ENCODE peak calls at places on chromosomes 4 and X, in five cellular contexts. S, O, P, H and R are unnamed samples.

GRCh38 chrX:11756354-11757318 is 1.4 kb upstream of the MSL3 start:
- DNase-seq in O (peak; percentile 14), S (no peak), H (no peak), P (no peak), R (no peak)

GRCh38 chrX:49695276-49696180 is at the start of gene PAGE1:
- DNase-seq in O (no peak), S (no peak), P (no peak), H (no peak), R (no peak)

GRCh38 chr4:4990857-4991540 is 28.3 kb downstream of the CYTL1 start:
- DNase-seq in H (no peak), O (peak; percentile 81), S (no peak), P (peak; percentile 94), R (no peak)

GRCh38 chr4:25209702-25210101 is 24.1 kb upstream of the PI4K2B start:
- DNase-seq in H (no peak), S (no peak), P (no peak), O (no peak), R (no peak)

GRCh38 chr4:2271279-2272025 is 9.5 kb upstream of the MXD4 start:
- DNase-seq in S (no peak), H (no peak), O (no peak), P (no peak), R (no peak)

GRCh38 chr4:103052779-103053178 is 23.8 kb downstream of the SLC9B2 start:
- DNase-seq in S (no peak), O (no peak), P (no peak), H (no peak), R (no peak)

GRCh38 chr4:56817840-56818491 is 3.5 kb downstream of the SPINK2 start:
- DNase-seq in O (no peak), P (no peak), S (no peak), H (no peak), R (peak; percentile 71)

GRCh38 chr4:95092762-95093161 is 335.0 kb downstream of the BMPR1B start:
- DNase-seq in S (no peak), P (no peak), H (no peak), O (no peak), R (no peak)

GRCh38 chr4:29081230-29081955 is 1638.8 kb upstream of the PCDH7 start:
- DNase-seq in P (no peak), S (no peak), H (no peak), O (peak; percentile 33), R (no peak)

GRCh38 chr4:114078636-114079035 is 99.2 kb upstream of the ARSJ start:
- DNase-seq in H (no peak), S (no peak), O (peak; percentile 17), P (no peak), R (no peak)

GRCh38 chr4:38308728-38309315 is 348.6 kb downstream of the PTTG2 start:
- DNase-seq in O (peak; percentile 48), S (no peak), P (no peak), H (no peak), R (no peak)

GRCh38 chr4:159764343-159764952 is 661.6 kb downstream of the RAPGEF2 start:
- DNase-seq in H (peak; percentile 50), P (no peak), S (peak; percentile 51), O (peak; percentile 67), R (peak; percentile 37)

GRCh38 chrX:24566233-24566632 is 80.9 kb downstream of the PCYT1B start:
- DNase-seq in S (no peak), H (no peak), O (no peak), P (no peak), R (no peak)

GRCh38 chrX:24563291-24564010 is 83.7 kb downstream of the PCYT1B start:
- DNase-seq in O (no peak), H (no peak), S (peak; percentile 81), P (no peak), R (no peak)

DNA sequence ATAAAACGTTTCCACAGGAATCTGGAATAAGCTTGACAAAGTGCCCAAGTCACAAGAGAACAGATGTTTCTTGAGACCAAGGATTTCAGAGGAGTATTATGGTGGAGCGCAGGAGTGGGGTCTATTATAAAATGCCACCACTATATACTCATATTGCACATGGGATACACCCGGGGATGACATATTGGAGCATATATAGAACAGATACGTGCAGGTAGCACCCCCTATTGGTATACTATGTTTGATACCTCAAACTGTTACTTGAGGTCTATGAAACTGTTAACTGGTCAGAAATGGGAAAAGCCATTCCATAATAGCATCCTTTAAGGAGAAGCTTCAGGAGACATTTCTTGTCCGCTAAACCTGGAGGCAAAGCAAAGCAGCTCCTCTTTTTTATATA is 86.0 kb downstream of the PCYT1B start:
- DNase-seq in S (no peak), H (no peak), P (no peak), O (peak; percentile 23), R (peak; percentile 63)
- TF ChIP-seq CTCF in S (peak; percentile 21), H (no peak), P (peak; percentile 8), O (peak; percentile 21), R (no peak)

GRCh38 chr4:178037459-178038214 is 595.4 kb upstream of the AGA start:
- DNase-seq in H (no peak), S (no peak), O (no peak), P (no peak), R (no peak)
- TF ChIP-seq CTCF in H (no peak), S (no peak), O (no peak), P (no peak), R (no peak)

DNA sequence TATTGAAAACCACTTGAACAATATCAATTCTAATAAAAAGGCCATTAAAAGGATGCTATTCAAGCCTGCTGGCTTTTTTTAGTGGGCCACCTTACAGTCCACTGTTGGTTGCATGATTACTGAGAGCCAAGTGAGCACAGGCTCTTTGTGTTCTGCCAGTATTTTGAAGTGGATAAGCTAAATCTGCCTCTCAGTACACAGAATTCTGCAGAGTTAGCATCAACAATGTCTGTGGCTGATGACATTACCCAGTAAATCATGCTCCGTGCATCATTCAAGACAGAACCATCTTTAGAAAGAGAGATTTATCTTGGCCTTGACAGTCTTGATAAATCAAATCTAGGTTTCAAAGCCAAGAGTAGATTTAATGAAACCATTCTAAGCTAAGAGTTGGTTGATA is 119.0 kb upstream of the GNPDA2 start:
- DNase-seq in H (no peak), O (no peak), P (no peak), S (no peak), R (no peak)
- TF ChIP-seq CTCF in H (no peak), O (no peak), P (no peak), S (no peak), R (no peak)

GRCh38 chr4:107908377-107908776 is 23.0 kb upstream of the CYP2U1 start:
- DNase-seq in H (no peak), O (no peak), P (no peak), S (no peak), R (no peak)
- TF ChIP-seq CTCF in H (no peak), O (no peak), P (no peak), S (no peak), R (no peak)

DNA sequence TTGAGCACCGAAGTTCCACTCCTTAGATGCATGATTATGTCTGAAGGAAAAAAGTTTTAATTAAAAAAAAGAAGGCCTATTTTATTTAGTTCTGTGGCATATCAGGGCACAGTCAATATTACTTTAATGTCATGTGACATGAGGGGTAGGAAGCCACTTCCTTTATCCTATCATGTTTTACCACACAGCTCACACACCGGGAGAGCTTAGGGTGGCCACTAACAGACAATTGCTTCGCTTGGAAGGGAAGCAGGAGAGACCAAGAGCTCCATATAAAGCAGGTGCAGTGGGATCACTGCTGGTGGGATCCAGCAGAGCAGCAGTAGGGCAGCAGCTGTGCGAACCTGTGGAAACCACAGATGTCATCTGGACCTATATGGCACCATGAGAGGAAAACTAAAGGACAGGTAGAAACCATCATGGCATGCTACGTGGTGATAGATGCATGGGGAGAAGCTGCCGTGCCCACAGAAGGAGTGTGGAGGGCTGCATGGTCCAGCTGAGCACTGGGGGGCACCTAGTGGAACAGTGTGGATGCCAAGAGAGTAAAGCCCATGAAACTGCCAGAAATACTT is 52.0 kb downstream of the DTHD1 start:
- DNase-seq in O (no peak), H (no peak), P (no peak), S (no peak), R (no peak)
- TF ChIP-seq CTCF in O (no peak), H (no peak), P (no peak), S (no peak), R (no peak)

GRCh38 chr4:119785963-119786362 is 157.4 kb upstream of the PDE5A start:
- DNase-seq in P (no peak), S (no peak), O (peak; percentile 43), H (no peak), R (no peak)
- TF ChIP-seq CTCF in P (peak; percentile 46), S (no peak), O (peak; percentile 33), H (peak; percentile 35), R (no peak)